ENCODE peak calls at places on chromosome 10, in nine cellular contexts. N is RWPE2; O is H7; J is effector CD4-positive, alpha-beta T cell; F is T-helper 1 cell; M is NCI-H1105; E is putamen; V is glutamatergic neuron; Q is stimulated activated CD4-positive, alpha-beta T cell treated with anti-CD3 and anti-CD28 coated beads, Interleukin-2, amount 100 ng/mL, for 48 hours. K is an unnamed sample.
A peak's percentile ranks its signal among the peaks of the same experiment; 100 is the strongest.

GRCh38 chr10:114172241-114172640 is 1.8 kb downstream of the CCDC186 start:
- DNase-seq in O (no peak), N (no peak), J (no peak), V (no peak), Q (no peak), M (no peak), F (no peak), E (no peak), K (no peak)

GRCh38 chr10:74799840-74800239 is 26.6 kb upstream of the KAT6B start:
- DNase-seq in V (no peak), M (no peak), Q (no peak), N (no peak), J (no peak), O (no peak), E (no peak), F (no peak), K (peak; percentile 44)

GRCh38 chr10:71714055-71714454 is 5.5 kb downstream of the C10orf105 start:
- DNase-seq in J (no peak), Q (no peak), F (no peak), O (no peak), V (no peak), E (no peak), M (no peak), N (no peak), K (no peak)

GRCh38 chr10:642186-642890 is 47.1 kb downstream of the DIP2C start:
- DNase-seq in Q (no peak), V (no peak), N (no peak), J (no peak), E (no peak), F (no peak), O (peak; percentile 83), M (no peak), K (no peak)

GRCh38 chr10:71713135-71714040 is 6.2 kb downstream of the C10orf105 start:
- DNase-seq in O (no peak), E (peak; percentile 91), J (peak; percentile 16), N (no peak), Q (no peak), F (no peak), V (no peak), M (no peak), K (no peak)

GRCh38 chr10:15196335-15196834 is 27.9 kb upstream of the NMT2 start:
- DNase-seq in E (no peak), V (no peak), J (no peak), M (no peak), F (no peak), Q (no peak), O (peak; percentile 39), N (no peak), K (no peak)

GRCh38 chr10:103534621-103535498 is 41.4 kb downstream of the NEURL1 start:
- DNase-seq in V (no peak), N (peak; percentile 25), Q (no peak), F (no peak), E (no peak), J (no peak), M (peak; percentile 1), O (peak; percentile 7), K (no peak)

GRCh38 chr10:110618206-110618605 is 25.9 kb upstream of the RBM20 start:
- DNase-seq in M (no peak), O (no peak), Q (no peak), J (no peak), E (no peak), V (no peak), N (no peak), F (no peak), K (no peak)

GRCh38 chr10:96863922-96864543 is 31.9 kb downstream of the LCOR start:
- DNase-seq in M (no peak), J (no peak), N (no peak), E (no peak), O (no peak), V (no peak), Q (no peak), F (no peak), K (peak; percentile 31)

GRCh38 chr10:89120931-89121907 is 85.9 kb downstream of the CH25H start:
- DNase-seq in F (no peak), Q (no peak), V (no peak), E (peak; percentile 14), M (no peak), J (no peak), O (no peak), N (no peak), K (no peak)

GRCh38 chr10:60661627-60662026 is 116.7 kb upstream of the CDK1 start:
- DNase-seq in J (no peak), O (no peak), F (no peak), Q (no peak), E (no peak), V (no peak), M (no peak), N (no peak), K (peak; percentile 84)

GRCh38 chr10:2576892-2577291 is 490.5 kb upstream of the PFKP start:
- DNase-seq in V (no peak), O (no peak), F (no peak), N (no peak), Q (no peak), E (no peak), M (no peak), J (no peak), K (no peak)

GRCh38 chr10:42952358-42952757 is 124.5 kb upstream of the RET start:
- DNase-seq in Q (no peak), J (no peak), F (no peak), N (peak; percentile 66), M (no peak), O (peak; percentile 90), V (peak; percentile 74), E (no peak), K (peak; percentile 32)

GRCh38 chr10:6327906-6328707 is 125.4 kb downstream of the PFKFB3 start:
- DNase-seq in V (no peak), F (no peak), N (no peak), O (no peak), Q (no peak), J (no peak), E (peak; percentile 78), M (no peak), K (no peak)

GRCh38 chr10:110634527-110635209 is 9.5 kb upstream of the RBM20 start:
- DNase-seq in M (peak; percentile 70), Q (no peak), F (no peak), J (no peak), O (no peak), N (no peak), V (no peak), E (no peak), K (peak; percentile 65)

GRCh38 chr10:90859321-90859751 is 1.5 kb upstream of the HTR7 start:
- DNase-seq in J (no peak), N (no peak), Q (no peak), E (no peak), V (no peak), F (no peak), O (no peak), M (no peak), K (peak; percentile 14)

GRCh38 chr10:132001238-132001977 is 19.7 kb upstream of the BNIP3 start:
- DNase-seq in O (peak; percentile 88), J (no peak), N (no peak), M (no peak), F (no peak), V (no peak), E (no peak), Q (no peak), K (peak; percentile 84)

GRCh38 chr10:75358835-75359421 is 42.6 kb downstream of the ZNF503 start:
- DNase-seq in V (no peak), M (no peak), Q (no peak), E (no peak), O (no peak), J (no peak), N (peak; percentile 82), F (no peak), K (no peak)

GRCh38 chr10:17028843-17029580 is 100.6 kb downstream of the CUBN start:
- DNase-seq in E (no peak), N (no peak), F (no peak), O (no peak), V (no peak), Q (no peak), J (no peak), M (no peak), K (peak; percentile 33)

GRCh38 chr10:111545806-111546205 is 469.0 kb downstream of the ADRA2A start:
- DNase-seq in J (no peak), M (no peak), O (no peak), F (no peak), E (no peak), N (no peak), Q (no peak), V (no peak), K (no peak)

GRCh38 chr10:71216751-71217265 is 4.4 kb downstream of the UNC5B start:
- DNase-seq in M (no peak), F (no peak), V (no peak), Q (no peak), E (no peak), J (no peak), O (peak; percentile 76), N (no peak), K (no peak)

GRCh38 chr10:117214401-117214800 is 17.1 kb downstream of the KCNK18 start:
- DNase-seq in E (no peak), M (no peak), N (no peak), V (no peak), Q (no peak), F (no peak), J (no peak), O (no peak), K (no peak)

GRCh38 chr10:9825491-9826018 is 1192.1 kb upstream of the CELF2 start:
- DNase-seq in N (no peak), Q (no peak), V (no peak), E (no peak), J (no peak), M (no peak), O (no peak), F (no peak), K (no peak)